ENCODE peak calls at places on chromosomes 16 and 17, in five cellular contexts. W, J, Q, H and M are unnamed samples.

GRCh38 chr17:37465058-37465616 is 24.6 kb upstream of the DUSP14 start:
- DNase-seq in Q (peak; percentile 73), W (no peak), H (no peak), J (no peak), M (no peak)

GRCh38 chr17:47896672-47897490 is 845 bp downstream of the SP2 start:
- DNase-seq in W (no peak), H (no peak), Q (peak; percentile 18), J (no peak), M (no peak)

GRCh38 chr16:56812884-56813283 is 52.1 kb upstream of the SLC12A3 start:
- DNase-seq in Q (peak; percentile 31), W (no peak), H (no peak), J (no peak), M (no peak)

GRCh38 chr16:8867483-8868271 is 1.1 kb downstream of the CARHSP1 start:
- DNase-seq in Q (peak; percentile 28), W (no peak), H (peak; percentile 45), J (peak; percentile 83), M (no peak)

GRCh38 chr16:55146939-55147338 is 177.1 kb upstream of the IRX6 start:
- DNase-seq in J (no peak), W (no peak), H (no peak), Q (no peak), M (no peak)

GRCh38 chr17:8126306-8127066 is 2.6 kb upstream of the HES7 start:
- DNase-seq in Q (peak; percentile 47), H (peak; percentile 81), W (no peak), J (peak; percentile 75), M (no peak)

GRCh38 chr16:28320023-28320561 is 27.8 kb downstream of the SBK1 start:
- DNase-seq in W (no peak), Q (no peak), H (no peak), J (no peak), M (no peak)

GRCh38 chr16:4976611-4977145 is 18.5 kb downstream of the SEC14L5 start:
- DNase-seq in W (no peak), Q (no peak), H (no peak), J (no peak), M (no peak)

GRCh38 chr17:56595831-56596740 is 2.6 kb downstream of the NOG start:
- DNase-seq in Q (peak; percentile 27), W (no peak), H (peak; percentile 69), J (no peak), M (no peak)

GRCh38 chr17:73588291-73589095 is 55.8 kb downstream of the SDK2 start:
- DNase-seq in H (no peak), Q (no peak), W (no peak), J (no peak), M (no peak)

GRCh38 chr17:36888236-36888957 is 48.9 kb upstream of the LHX1 start:
- DNase-seq in J (no peak), Q (peak; percentile 24), W (no peak), H (no peak), M (no peak)

GRCh38 chr17:80663783-80664206 is 119.2 kb downstream of the RPTOR start:
- DNase-seq in J (no peak), Q (no peak), W (no peak), H (no peak), M (no peak)